ENCODE peak calls at places on chromosomes 12 and 14, in five cellular contexts. One of them, this sample, is unnamed.

GRCh38 chr12:49707127-49707811 is at the start of gene FMNL3:
- ATAC-seq in A549: peak
- ATAC-seq in HepG2: peak
- ATAC-seq in K562: peak
- ATAC-seq in upper lobe of left lung: peak
- ATAC-seq in this sample: peak

GRCh38 chr12:2856051-2856450 is 788 bp downstream of the TEX52 start:
- ATAC-seq in A549: peak
- ATAC-seq in HepG2: no peak
- ATAC-seq in K562: no peak
- ATAC-seq in upper lobe of left lung: no peak
- ATAC-seq in this sample: no peak

GRCh38 chr12:64773386-64773785 is 14.2 kb upstream of the GNS start:
- ATAC-seq in A549: peak
- ATAC-seq in HepG2: no peak
- ATAC-seq in K562: no peak
- ATAC-seq in upper lobe of left lung: no peak
- ATAC-seq in this sample: no peak

GRCh38 chr14:92515510-92516343 is 2.1 kb downstream of the RIN3 start:
- ATAC-seq in A549: no peak
- ATAC-seq in HepG2: no peak
- ATAC-seq in K562: no peak
- ATAC-seq in upper lobe of left lung: no peak
- ATAC-seq in this sample: no peak

GRCh38 chr14:81247271-81247766 is 26.6 kb upstream of the GTF2A1 start:
- ATAC-seq in A549: no peak
- ATAC-seq in HepG2: peak
- ATAC-seq in K562: peak
- ATAC-seq in upper lobe of left lung: peak
- ATAC-seq in this sample: no peak

GRCh38 chr12:49086116-49086515 is 8.5 kb downstream of the DHH start:
- ATAC-seq in A549: no peak
- ATAC-seq in HepG2: no peak
- ATAC-seq in K562: no peak
- ATAC-seq in upper lobe of left lung: no peak
- ATAC-seq in this sample: no peak

GRCh38 chr12:31317471-31318397 is 8.2 kb downstream of the SINHCAF start:
- ATAC-seq in A549: peak
- ATAC-seq in HepG2: no peak
- ATAC-seq in K562: peak
- ATAC-seq in upper lobe of left lung: peak
- ATAC-seq in this sample: no peak

GRCh38 chr14:75293920-75294648 is 15.5 kb downstream of the FOS start:
- ATAC-seq in A549: peak
- ATAC-seq in HepG2: peak
- ATAC-seq in K562: peak
- ATAC-seq in upper lobe of left lung: peak
- ATAC-seq in this sample: peak

GRCh38 chr12:1790470-1790869 is 29.9 kb upstream of the LRTM2 start:
- ATAC-seq in A549: peak
- ATAC-seq in HepG2: peak
- ATAC-seq in K562: peak
- ATAC-seq in upper lobe of left lung: no peak
- ATAC-seq in this sample: no peak

GRCh38 chr14:105005329-105005928 is 15.5 kb downstream of the CDCA4 start:
- ATAC-seq in A549: peak
- ATAC-seq in HepG2: peak
- ATAC-seq in K562: peak
- ATAC-seq in upper lobe of left lung: peak
- ATAC-seq in this sample: no peak

DNA sequence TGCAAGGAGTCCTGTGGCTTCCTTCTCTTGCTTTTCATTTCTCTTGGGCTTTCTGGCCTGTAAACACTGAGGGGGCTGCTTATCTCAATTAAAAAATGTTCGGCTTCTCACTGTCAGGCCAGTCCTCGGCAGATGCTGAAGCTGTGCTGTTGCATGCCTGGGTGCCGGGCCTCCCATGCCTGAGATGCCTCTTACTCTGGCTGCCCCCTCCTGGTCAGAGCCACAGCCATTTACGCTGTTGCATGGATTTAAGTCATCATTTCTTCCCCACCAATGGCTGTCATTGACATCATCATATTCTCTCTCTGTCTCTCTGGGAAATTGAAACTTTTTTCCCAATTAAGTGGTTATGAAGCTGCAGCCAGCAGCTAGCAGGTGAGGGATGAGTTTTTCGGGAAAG is 53.7 kb downstream of the FOXN4 start:
- ATAC-seq in A549: peak
- ATAC-seq in HepG2: peak
- ATAC-seq in K562: peak
- ATAC-seq in upper lobe of left lung: no peak
- ATAC-seq in this sample: no peak
- TF ChIP-seq CTCF in A549: no peak
- TF ChIP-seq CTCF in HepG2: peak
- TF ChIP-seq CTCF in K562: peak
- TF ChIP-seq CTCF in upper lobe of left lung: no peak
- TF ChIP-seq CTCF in this sample: no peak

GRCh38 chr12:52249041-52249461 is 16.0 kb downstream of the KRT7 start:
- ATAC-seq in A549: peak
- ATAC-seq in HepG2: no peak
- ATAC-seq in K562: no peak
- ATAC-seq in upper lobe of left lung: no peak
- ATAC-seq in this sample: peak
- TF ChIP-seq EP300 in A549: no peak
- TF ChIP-seq EP300 in HepG2: no peak
- TF ChIP-seq EP300 in K562: no peak
- TF ChIP-seq EP300 in upper lobe of left lung: no peak
- TF ChIP-seq EP300 in this sample: no peak

GRCh38 chr12:27299102-27299501 is 33.5 kb upstream of the BMAL2 start:
- ATAC-seq in A549: no peak
- ATAC-seq in HepG2: no peak
- ATAC-seq in K562: no peak
- ATAC-seq in upper lobe of left lung: no peak
- ATAC-seq in this sample: no peak

GRCh38 chr12:27297576-27297975 is 35.1 kb upstream of the BMAL2 start:
- ATAC-seq in A549: no peak
- ATAC-seq in HepG2: no peak
- ATAC-seq in K562: no peak
- ATAC-seq in upper lobe of left lung: no peak
- ATAC-seq in this sample: no peak

GRCh38 chr12:27300251-27300650 is 32.4 kb upstream of the BMAL2 start:
- ATAC-seq in A549: no peak
- ATAC-seq in HepG2: no peak
- ATAC-seq in K562: no peak
- ATAC-seq in upper lobe of left lung: no peak
- ATAC-seq in this sample: no peak

GRCh38 chr12:27293463-27293862 is 39.2 kb upstream of the BMAL2 start:
- ATAC-seq in A549: no peak
- ATAC-seq in HepG2: no peak
- ATAC-seq in K562: no peak
- ATAC-seq in upper lobe of left lung: no peak
- ATAC-seq in this sample: no peak

DNA sequence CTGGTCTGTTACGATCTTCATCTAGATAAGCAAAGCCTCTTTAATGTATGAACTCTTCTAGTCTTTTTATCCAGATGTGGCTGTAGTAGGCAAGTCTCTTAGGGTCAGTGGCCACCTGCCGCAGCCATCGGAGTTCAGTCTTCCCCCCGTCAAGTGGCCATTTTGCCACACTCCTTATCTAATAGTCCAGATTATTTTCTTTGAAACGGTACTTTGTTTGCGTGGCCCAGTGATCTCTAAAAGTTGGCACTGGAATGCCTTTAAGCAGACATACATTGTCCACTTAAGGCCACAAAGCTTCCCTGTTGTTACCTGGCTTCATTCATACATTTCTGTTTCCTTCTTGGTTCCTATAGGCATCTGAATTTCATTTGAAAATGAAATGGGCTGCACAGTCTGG is 36.0 kb upstream of the BMAL2 start:
- ATAC-seq in A549: no peak
- ATAC-seq in HepG2: no peak
- ATAC-seq in K562: no peak
- ATAC-seq in upper lobe of left lung: no peak
- ATAC-seq in this sample: no peak
- H3K27ac ChIP-seq in A549: no peak
- H3K27ac ChIP-seq in HepG2: no peak
- H3K27ac ChIP-seq in K562: no peak
- H3K27ac ChIP-seq in upper lobe of left lung: no peak
- H3K27ac ChIP-seq in this sample: no peak

GRCh38 chr12:47634127-47634526 is 71.7 kb downstream of the RPAP3 start:
- ATAC-seq in A549: no peak
- ATAC-seq in HepG2: no peak
- ATAC-seq in K562: no peak
- ATAC-seq in upper lobe of left lung: no peak
- ATAC-seq in this sample: no peak

GRCh38 chr12:47636908-47637780 is 68.7 kb downstream of the RPAP3 start:
- ATAC-seq in A549: peak
- ATAC-seq in HepG2: peak
- ATAC-seq in K562: peak
- ATAC-seq in upper lobe of left lung: no peak
- ATAC-seq in this sample: no peak
- TF ChIP-seq CTCF in A549: peak
- TF ChIP-seq CTCF in HepG2: peak
- TF ChIP-seq CTCF in K562: peak
- TF ChIP-seq CTCF in upper lobe of left lung: peak
- TF ChIP-seq CTCF in this sample: peak